ENCODE peak calls at places on chromosome 19, in eight cellular contexts. E, O, J, C, I, H, W and N are unnamed samples.

GRCh38 chr19:52492201-52492960 is 35.1 kb upstream of the ZNF808 start:
- DNase-seq in E (no peak), O (no peak), J (no peak), C (no peak), I (no peak), H (no peak), W (no peak), N (no peak)

GRCh38 chr19:5665781-5666513 is 14.4 kb downstream of the MICOS13 start:
- DNase-seq in E (no peak), O (no peak), J (no peak), C (no peak), I (no peak), H (peak; percentile 78), W (peak; percentile 67), N (no peak)

GRCh38 chr19:6238256-6238642 is 41.5 kb downstream of the MLLT1 start:
- DNase-seq in E (no peak), O (no peak), J (no peak), C (no peak), I (no peak), H (no peak), W (no peak), N (peak; percentile 65)

GRCh38 chr19:51025401-51025800 is 1.0 kb downstream of the KLK11 start:
- DNase-seq in E (no peak), O (no peak), J (no peak), C (no peak), I (no peak), H (no peak), W (no peak), N (no peak)

GRCh38 chr19:43777163-43777700 is 3.5 kb downstream of the KCNN4 start:
- DNase-seq in E (peak; percentile 33), O (no peak), J (no peak), C (no peak), I (no peak), H (peak; percentile 55), W (no peak), N (peak; percentile 87)

GRCh38 chr19:58395979-58396627 is 647 bp downstream of the RNF225 start:
- DNase-seq in E (no peak), O (no peak), J (no peak), C (no peak), I (no peak), H (no peak), W (no peak), N (no peak)

GRCh38 chr19:16378291-16378889 is 53.8 kb downstream of the KLF2 start:
- DNase-seq in E (no peak), O (no peak), J (no peak), C (no peak), I (no peak), H (no peak), W (no peak), N (no peak)

GRCh38 chr19:18507727-18508440 is 14.0 kb downstream of the ELL start:
- DNase-seq in E (no peak), O (no peak), J (no peak), C (no peak), I (no peak), H (no peak), W (peak; percentile 70), N (no peak)

GRCh38 chr19:3984908-3985642 is at the start of gene EEF2:
- DNase-seq in E (peak; percentile 87), O (peak; percentile 92), J (peak; percentile 86), C (peak; percentile 96), I (peak; percentile 82), H (peak; percentile 91), W (peak; percentile 84), N (peak; percentile 39)

GRCh38 chr19:6126335-6126974 is 9.0 kb upstream of the ACSBG2 start:
- DNase-seq in E (no peak), O (no peak), J (no peak), C (no peak), I (no peak), H (peak; percentile 84), W (peak; percentile 63), N (peak; percentile 55)

GRCh38 chr19:16070366-16070990 is 5.8 kb upstream of the TPM4 start:
- DNase-seq in E (peak; percentile 82), O (peak; percentile 94), J (no peak), C (no peak), I (no peak), H (no peak), W (no peak), N (peak; percentile 47)

GRCh38 chr19:3810708-3811355 is 24.7 kb upstream of the MATK start:
- DNase-seq in E (no peak), O (no peak), J (no peak), C (no peak), I (no peak), H (no peak), W (no peak), N (no peak)

GRCh38 chr19:8391274-8392016 is 1.3 kb downstream of the RAB11B start:
- DNase-seq in E (no peak), O (no peak), J (no peak), C (no peak), I (no peak), H (no peak), W (no peak), N (no peak)

GRCh38 chr19:46755077-46755852 is 9.0 kb upstream of the STRN4 start:
- DNase-seq in E (no peak), O (no peak), J (no peak), C (no peak), I (no peak), H (peak; percentile 35), W (no peak), N (no peak)

GRCh38 chr19:17777840-17778620 is 16.9 kb upstream of the B3GNT3 start:
- DNase-seq in E (no peak), O (peak; percentile 73), J (peak; percentile 39), C (peak; percentile 73), I (peak; percentile 33), H (peak; percentile 75), W (peak; percentile 23), N (no peak)

GRCh38 chr19:31586282-31586681 is 237.0 kb upstream of the TSHZ3 start:
- DNase-seq in E (no peak), O (no peak), J (no peak), C (no peak), I (no peak), H (peak; percentile 1), W (peak; percentile 16), N (no peak)

GRCh38 chr19:42028304-42029216 is 34.5 kb upstream of the ATP1A3 start:
- DNase-seq in E (no peak), O (no peak), J (no peak), C (no peak), I (no peak), H (no peak), W (no peak), N (no peak)

GRCh38 chr19:57279418-57280164 is 694 bp upstream of the ZNF460 start:
- DNase-seq in E (peak; percentile 59), O (peak; percentile 91), J (peak; percentile 88), C (peak; percentile 92), I (peak; percentile 90), H (peak; percentile 95), W (peak; percentile 93), N (peak; percentile 87)

GRCh38 chr19:14091086-14091884 is 734 bp upstream of the SAMD1 start:
- DNase-seq in E (peak; percentile 42), O (peak; percentile 37), J (peak; percentile 89), C (peak; percentile 89), I (peak; percentile 74), H (peak; percentile 85), W (peak; percentile 66), N (peak; percentile 49)

GRCh38 chr19:40412866-40413265 is 312 bp downstream of the PRX start:
- DNase-seq in E (no peak), O (no peak), J (no peak), C (no peak), I (no peak), H (no peak), W (no peak), N (no peak)

GRCh38 chr19:15247107-15248014 is 15.1 kb upstream of the EPHX3 start:
- DNase-seq in E (no peak), O (peak; percentile 53), J (no peak), C (peak; percentile 55), I (no peak), H (no peak), W (peak; percentile 14), N (no peak)

GRCh38 chr19:44745386-44745831 is 3.1 kb upstream of the BCL3 start:
- DNase-seq in E (no peak), O (no peak), J (no peak), C (peak; percentile 88), I (no peak), H (peak; percentile 61), W (peak; percentile 84), N (no peak)

GRCh38 chr19:55193481-55193880 is 13.4 kb upstream of the SYT5 start:
- DNase-seq in E (no peak), O (no peak), J (no peak), C (no peak), I (peak; percentile 78), H (no peak), W (no peak), N (no peak)

GRCh38 chr19:1081301-1082164 is 13.6 kb downstream of the POLR2E start:
- DNase-seq in E (no peak), O (no peak), J (no peak), C (peak; percentile 57), I (no peak), H (no peak), W (no peak), N (no peak)

GRCh38 chr19:29697523-29698261 is 17.4 kb downstream of the C19orf12 start:
- DNase-seq in E (no peak), O (no peak), J (no peak), C (no peak), I (no peak), H (no peak), W (no peak), N (no peak)

GRCh38 chr19:9296336-9296735 is 13.3 kb downstream of the ZNF699 start:
- DNase-seq in E (no peak), O (no peak), J (no peak), C (no peak), I (no peak), H (peak; percentile 7), W (no peak), N (no peak)

GRCh38 chr19:5718579-5719273 is 1.2 kb downstream of the LONP1 start:
- DNase-seq in E (no peak), O (no peak), J (no peak), C (no peak), I (no peak), H (peak; percentile 86), W (peak; percentile 53), N (peak; percentile 73)

GRCh38 chr19:50416815-50417137 is 2.0 kb upstream of the SPIB start:
- DNase-seq in E (no peak), O (no peak), J (no peak), C (no peak), I (no peak), H (no peak), W (no peak), N (no peak)

GRCh38 chr19:45820413-45821102 is 5.5 kb upstream of the RSPH6A start:
- DNase-seq in E (no peak), O (no peak), J (no peak), C (no peak), I (no peak), H (no peak), W (no peak), N (no peak)

GRCh38 chr19:18319591-18320135 is 3.2 kb downstream of the LSM4 start:
- DNase-seq in E (no peak), O (no peak), J (no peak), C (no peak), I (no peak), H (no peak), W (no peak), N (no peak)

GRCh38 chr19:52170863-52171320 is 529 bp downstream of the ZNF836 start:
- DNase-seq in E (peak; percentile 2), O (no peak), J (peak; percentile 11), C (peak; percentile 67), I (no peak), H (no peak), W (no peak), N (no peak)